ENCODE peak calls at places on chromosomes 12 and 14, in nine cellular contexts. One of them, this sample, is unnamed.
A peak's percentile ranks its signal among the peaks of the same experiment; 100 is the strongest.

GRCh38 chr12:115404761-115405470 is 720.9 kb upstream of the TBX3 start:
- DNase-seq in glutamatergic neuron: no peak
- DNase-seq in NCI-H1417 treated with DMSO at 0.1 percent for 48 hours: no peak
- DNase-seq in AML-193: no peak
- DNase-seq in AG09309: peak; percentile 81
- DNase-seq in HTR-8/SVneo: peak; percentile 64
- DNase-seq in fibroblast of pulmonary artery: peak; percentile 88
- DNase-seq in stimulated activated CD4-positive, alpha-beta T cell treated with anti-CD3 and anti-CD28 coated beads, TNF-alpha, amount 100 ng/mL, for 48 hours: no peak
- DNase-seq in Calu3: no peak
- DNase-seq in this sample: peak; percentile 47

GRCh38 chr12:52155048-52155868 is 36.6 kb downstream of the KRT80 start:
- DNase-seq in stimulated activated CD4-positive, alpha-beta T cell treated with anti-CD3 and anti-CD28 coated beads, TNF-alpha, amount 100 ng/mL, for 48 hours: no peak
- DNase-seq in AML-193: no peak
- DNase-seq in AG09309: no peak
- DNase-seq in glutamatergic neuron: no peak
- DNase-seq in Calu3: peak; percentile 47
- DNase-seq in NCI-H1417 treated with DMSO at 0.1 percent for 48 hours: no peak
- DNase-seq in HTR-8/SVneo: no peak
- DNase-seq in fibroblast of pulmonary artery: peak; percentile 48
- DNase-seq in this sample: peak; percentile 32

GRCh38 chr12:122080149-122081107 is 1.9 kb downstream of the MLXIP start:
- DNase-seq in AML-193: peak; percentile 91
- DNase-seq in stimulated activated CD4-positive, alpha-beta T cell treated with anti-CD3 and anti-CD28 coated beads, TNF-alpha, amount 100 ng/mL, for 48 hours: no peak
- DNase-seq in NCI-H1417 treated with DMSO at 0.1 percent for 48 hours: no peak
- DNase-seq in glutamatergic neuron: no peak
- DNase-seq in Calu3: peak; percentile 71
- DNase-seq in HTR-8/SVneo: peak; percentile 71
- DNase-seq in fibroblast of pulmonary artery: peak; percentile 94
- DNase-seq in AG09309: peak; percentile 64
- DNase-seq in this sample: peak; percentile 87

GRCh38 chr12:1552978-1553471 is 41.4 kb downstream of the FBXL14 start:
- DNase-seq in glutamatergic neuron: no peak
- DNase-seq in AG09309: peak; percentile 97
- DNase-seq in HTR-8/SVneo: no peak
- DNase-seq in fibroblast of pulmonary artery: no peak
- DNase-seq in NCI-H1417 treated with DMSO at 0.1 percent for 48 hours: no peak
- DNase-seq in AML-193: no peak
- DNase-seq in Calu3: no peak
- DNase-seq in stimulated activated CD4-positive, alpha-beta T cell treated with anti-CD3 and anti-CD28 coated beads, TNF-alpha, amount 100 ng/mL, for 48 hours: no peak
- DNase-seq in this sample: no peak

GRCh38 chr12:95721320-95721719 is 69.2 kb downstream of the NTN4 start:
- DNase-seq in AML-193: no peak
- DNase-seq in HTR-8/SVneo: no peak
- DNase-seq in NCI-H1417 treated with DMSO at 0.1 percent for 48 hours: no peak
- DNase-seq in AG09309: no peak
- DNase-seq in glutamatergic neuron: no peak
- DNase-seq in fibroblast of pulmonary artery: no peak
- DNase-seq in Calu3: no peak
- DNase-seq in stimulated activated CD4-positive, alpha-beta T cell treated with anti-CD3 and anti-CD28 coated beads, TNF-alpha, amount 100 ng/mL, for 48 hours: no peak
- DNase-seq in this sample: no peak

GRCh38 chr12:62252576-62252975 is 7.6 kb upstream of the USP15 start:
- DNase-seq in AML-193: no peak
- DNase-seq in NCI-H1417 treated with DMSO at 0.1 percent for 48 hours: no peak
- DNase-seq in HTR-8/SVneo: no peak
- DNase-seq in AG09309: no peak
- DNase-seq in Calu3: no peak
- DNase-seq in glutamatergic neuron: no peak
- DNase-seq in fibroblast of pulmonary artery: no peak
- DNase-seq in stimulated activated CD4-positive, alpha-beta T cell treated with anti-CD3 and anti-CD28 coated beads, TNF-alpha, amount 100 ng/mL, for 48 hours: no peak
- DNase-seq in this sample: no peak

GRCh38 chr12:47705571-47706425 is at the start of gene RPAP3:
- DNase-seq in AG09309: peak; percentile 56
- DNase-seq in AML-193: peak; percentile 90
- DNase-seq in NCI-H1417 treated with DMSO at 0.1 percent for 48 hours: peak; percentile 65
- DNase-seq in glutamatergic neuron: peak; percentile 99
- DNase-seq in HTR-8/SVneo: peak; percentile 90
- DNase-seq in fibroblast of pulmonary artery: peak; percentile 91
- DNase-seq in Calu3: peak; percentile 95
- DNase-seq in stimulated activated CD4-positive, alpha-beta T cell treated with anti-CD3 and anti-CD28 coated beads, TNF-alpha, amount 100 ng/mL, for 48 hours: peak; percentile 99
- DNase-seq in this sample: peak; percentile 86

GRCh38 chr12:124975276-124975675 is 13.7 kb downstream of the DHX37 start:
- DNase-seq in Calu3: no peak
- DNase-seq in fibroblast of pulmonary artery: no peak
- DNase-seq in AG09309: no peak
- DNase-seq in NCI-H1417 treated with DMSO at 0.1 percent for 48 hours: no peak
- DNase-seq in AML-193: no peak
- DNase-seq in glutamatergic neuron: no peak
- DNase-seq in HTR-8/SVneo: no peak
- DNase-seq in stimulated activated CD4-positive, alpha-beta T cell treated with anti-CD3 and anti-CD28 coated beads, TNF-alpha, amount 100 ng/mL, for 48 hours: no peak
- DNase-seq in this sample: no peak

GRCh38 chr12:109130755-109131521 is 14.6 kb downstream of the ACACB start:
- DNase-seq in AML-193: no peak
- DNase-seq in AG09309: no peak
- DNase-seq in NCI-H1417 treated with DMSO at 0.1 percent for 48 hours: no peak
- DNase-seq in fibroblast of pulmonary artery: no peak
- DNase-seq in glutamatergic neuron: peak; percentile 44
- DNase-seq in Calu3: no peak
- DNase-seq in stimulated activated CD4-positive, alpha-beta T cell treated with anti-CD3 and anti-CD28 coated beads, TNF-alpha, amount 100 ng/mL, for 48 hours: no peak
- DNase-seq in HTR-8/SVneo: peak; percentile 33
- DNase-seq in this sample: no peak

GRCh38 chr14:61396694-61397093 is 75.3 kb downstream of the PRKCH start:
- DNase-seq in glutamatergic neuron: no peak
- DNase-seq in HTR-8/SVneo: no peak
- DNase-seq in NCI-H1417 treated with DMSO at 0.1 percent for 48 hours: no peak
- DNase-seq in AG09309: no peak
- DNase-seq in stimulated activated CD4-positive, alpha-beta T cell treated with anti-CD3 and anti-CD28 coated beads, TNF-alpha, amount 100 ng/mL, for 48 hours: no peak
- DNase-seq in AML-193: no peak
- DNase-seq in fibroblast of pulmonary artery: no peak
- DNase-seq in Calu3: no peak
- DNase-seq in this sample: no peak

GRCh38 chr12:63779498-63780481 is at the start of gene RXYLT1:
- DNase-seq in glutamatergic neuron: peak; percentile 92
- DNase-seq in stimulated activated CD4-positive, alpha-beta T cell treated with anti-CD3 and anti-CD28 coated beads, TNF-alpha, amount 100 ng/mL, for 48 hours: peak; percentile 82
- DNase-seq in NCI-H1417 treated with DMSO at 0.1 percent for 48 hours: peak; percentile 47
- DNase-seq in HTR-8/SVneo: peak; percentile 90
- DNase-seq in Calu3: peak; percentile 89
- DNase-seq in AML-193: peak; percentile 66
- DNase-seq in fibroblast of pulmonary artery: peak; percentile 77
- DNase-seq in AG09309: peak; percentile 16
- DNase-seq in this sample: peak; percentile 53

GRCh38 chr12:4143909-4144308 is 129.7 kb upstream of the CCND2 start:
- DNase-seq in fibroblast of pulmonary artery: no peak
- DNase-seq in AG09309: no peak
- DNase-seq in Calu3: peak; percentile 17
- DNase-seq in NCI-H1417 treated with DMSO at 0.1 percent for 48 hours: no peak
- DNase-seq in AML-193: no peak
- DNase-seq in glutamatergic neuron: no peak
- DNase-seq in HTR-8/SVneo: no peak
- DNase-seq in stimulated activated CD4-positive, alpha-beta T cell treated with anti-CD3 and anti-CD28 coated beads, TNF-alpha, amount 100 ng/mL, for 48 hours: no peak
- DNase-seq in this sample: no peak

GRCh38 chr12:70052931-70053497 is 190.2 kb upstream of the CNOT2 start:
- DNase-seq in glutamatergic neuron: no peak
- DNase-seq in fibroblast of pulmonary artery: peak; percentile 97
- DNase-seq in Calu3: peak; percentile 77
- DNase-seq in stimulated activated CD4-positive, alpha-beta T cell treated with anti-CD3 and anti-CD28 coated beads, TNF-alpha, amount 100 ng/mL, for 48 hours: no peak
- DNase-seq in NCI-H1417 treated with DMSO at 0.1 percent for 48 hours: no peak
- DNase-seq in AG09309: peak; percentile 39
- DNase-seq in AML-193: peak; percentile 79
- DNase-seq in HTR-8/SVneo: peak; percentile 56
- DNase-seq in this sample: peak; percentile 82

GRCh38 chr14:74913986-74914573 is 9.0 kb downstream of the RPS6KL1 start:
- DNase-seq in NCI-H1417 treated with DMSO at 0.1 percent for 48 hours: no peak
- DNase-seq in fibroblast of pulmonary artery: peak; percentile 85
- DNase-seq in AG09309: peak; percentile 37
- DNase-seq in Calu3: peak; percentile 62
- DNase-seq in stimulated activated CD4-positive, alpha-beta T cell treated with anti-CD3 and anti-CD28 coated beads, TNF-alpha, amount 100 ng/mL, for 48 hours: no peak
- DNase-seq in glutamatergic neuron: peak; percentile 64
- DNase-seq in HTR-8/SVneo: peak; percentile 95
- DNase-seq in AML-193: peak; percentile 5
- DNase-seq in this sample: peak; percentile 66

GRCh38 chr12:126481688-126482087 is 1416.5 kb downstream of the AACS start:
- DNase-seq in AML-193: no peak
- DNase-seq in AG09309: no peak
- DNase-seq in NCI-H1417 treated with DMSO at 0.1 percent for 48 hours: no peak
- DNase-seq in HTR-8/SVneo: no peak
- DNase-seq in glutamatergic neuron: no peak
- DNase-seq in stimulated activated CD4-positive, alpha-beta T cell treated with anti-CD3 and anti-CD28 coated beads, TNF-alpha, amount 100 ng/mL, for 48 hours: no peak
- DNase-seq in Calu3: no peak
- DNase-seq in fibroblast of pulmonary artery: no peak
- DNase-seq in this sample: no peak

GRCh38 chr12:65606008-65606766 is 218.1 kb upstream of the HMGA2 start:
- DNase-seq in AG09309: no peak
- DNase-seq in glutamatergic neuron: no peak
- DNase-seq in NCI-H1417 treated with DMSO at 0.1 percent for 48 hours: no peak
- DNase-seq in stimulated activated CD4-positive, alpha-beta T cell treated with anti-CD3 and anti-CD28 coated beads, TNF-alpha, amount 100 ng/mL, for 48 hours: no peak
- DNase-seq in HTR-8/SVneo: no peak
- DNase-seq in fibroblast of pulmonary artery: no peak
- DNase-seq in Calu3: no peak
- DNase-seq in AML-193: no peak
- DNase-seq in this sample: no peak

GRCh38 chr12:13727707-13728147 is 253.7 kb downstream of the GRIN2B start:
- DNase-seq in NCI-H1417 treated with DMSO at 0.1 percent for 48 hours: no peak
- DNase-seq in stimulated activated CD4-positive, alpha-beta T cell treated with anti-CD3 and anti-CD28 coated beads, TNF-alpha, amount 100 ng/mL, for 48 hours: no peak
- DNase-seq in fibroblast of pulmonary artery: no peak
- DNase-seq in HTR-8/SVneo: no peak
- DNase-seq in glutamatergic neuron: no peak
- DNase-seq in Calu3: no peak
- DNase-seq in AG09309: no peak
- DNase-seq in AML-193: no peak
- DNase-seq in this sample: no peak

GRCh38 chr14:31881531-31882310 is 195.4 kb upstream of the ARHGAP5 start:
- DNase-seq in glutamatergic neuron: no peak
- DNase-seq in AG09309: no peak
- DNase-seq in Calu3: no peak
- DNase-seq in stimulated activated CD4-positive, alpha-beta T cell treated with anti-CD3 and anti-CD28 coated beads, TNF-alpha, amount 100 ng/mL, for 48 hours: no peak
- DNase-seq in AML-193: no peak
- DNase-seq in fibroblast of pulmonary artery: peak; percentile 27
- DNase-seq in HTR-8/SVneo: no peak
- DNase-seq in NCI-H1417 treated with DMSO at 0.1 percent for 48 hours: no peak
- DNase-seq in this sample: no peak

GRCh38 chr12:25728196-25728595 is 175.1 kb upstream of the LMNTD1 start:
- DNase-seq in fibroblast of pulmonary artery: no peak
- DNase-seq in stimulated activated CD4-positive, alpha-beta T cell treated with anti-CD3 and anti-CD28 coated beads, TNF-alpha, amount 100 ng/mL, for 48 hours: no peak
- DNase-seq in glutamatergic neuron: no peak
- DNase-seq in HTR-8/SVneo: no peak
- DNase-seq in NCI-H1417 treated with DMSO at 0.1 percent for 48 hours: no peak
- DNase-seq in AML-193: no peak
- DNase-seq in Calu3: no peak
- DNase-seq in AG09309: no peak
- DNase-seq in this sample: no peak

GRCh38 chr12:87074801-87075200 is 818.6 kb upstream of the MGAT4C start:
- DNase-seq in Calu3: no peak
- DNase-seq in stimulated activated CD4-positive, alpha-beta T cell treated with anti-CD3 and anti-CD28 coated beads, TNF-alpha, amount 100 ng/mL, for 48 hours: no peak
- DNase-seq in NCI-H1417 treated with DMSO at 0.1 percent for 48 hours: no peak
- DNase-seq in HTR-8/SVneo: no peak
- DNase-seq in fibroblast of pulmonary artery: no peak
- DNase-seq in glutamatergic neuron: no peak
- DNase-seq in AML-193: no peak
- DNase-seq in AG09309: peak; percentile 1
- DNase-seq in this sample: no peak

GRCh38 chr12:11668611-11669010 is 19.1 kb downstream of the ETV6 start:
- DNase-seq in fibroblast of pulmonary artery: no peak
- DNase-seq in AML-193: no peak
- DNase-seq in AG09309: no peak
- DNase-seq in HTR-8/SVneo: no peak
- DNase-seq in Calu3: no peak
- DNase-seq in NCI-H1417 treated with DMSO at 0.1 percent for 48 hours: no peak
- DNase-seq in stimulated activated CD4-positive, alpha-beta T cell treated with anti-CD3 and anti-CD28 coated beads, TNF-alpha, amount 100 ng/mL, for 48 hours: no peak
- DNase-seq in glutamatergic neuron: no peak
- DNase-seq in this sample: no peak

GRCh38 chr12:132837693-132838463 is 9.2 kb upstream of the GOLGA3 start:
- DNase-seq in fibroblast of pulmonary artery: no peak
- DNase-seq in stimulated activated CD4-positive, alpha-beta T cell treated with anti-CD3 and anti-CD28 coated beads, TNF-alpha, amount 100 ng/mL, for 48 hours: no peak
- DNase-seq in HTR-8/SVneo: no peak
- DNase-seq in NCI-H1417 treated with DMSO at 0.1 percent for 48 hours: no peak
- DNase-seq in AML-193: no peak
- DNase-seq in AG09309: no peak
- DNase-seq in Calu3: no peak
- DNase-seq in glutamatergic neuron: no peak
- DNase-seq in this sample: no peak

GRCh38 chr12:52949413-52950331 is 754 bp downstream of the KRT18 start:
- DNase-seq in AG09309: no peak
- DNase-seq in AML-193: no peak
- DNase-seq in stimulated activated CD4-positive, alpha-beta T cell treated with anti-CD3 and anti-CD28 coated beads, TNF-alpha, amount 100 ng/mL, for 48 hours: no peak
- DNase-seq in NCI-H1417 treated with DMSO at 0.1 percent for 48 hours: peak; percentile 27
- DNase-seq in glutamatergic neuron: no peak
- DNase-seq in fibroblast of pulmonary artery: peak; percentile 94
- DNase-seq in Calu3: peak; percentile 83
- DNase-seq in HTR-8/SVneo: peak; percentile 93
- DNase-seq in this sample: no peak

GRCh38 chr14:72666610-72667009 is 227.3 kb downstream of the DPF3 start:
- DNase-seq in AML-193: no peak
- DNase-seq in NCI-H1417 treated with DMSO at 0.1 percent for 48 hours: no peak
- DNase-seq in stimulated activated CD4-positive, alpha-beta T cell treated with anti-CD3 and anti-CD28 coated beads, TNF-alpha, amount 100 ng/mL, for 48 hours: no peak
- DNase-seq in HTR-8/SVneo: peak; percentile 82
- DNase-seq in AG09309: peak; percentile 46
- DNase-seq in fibroblast of pulmonary artery: peak; percentile 68
- DNase-seq in Calu3: no peak
- DNase-seq in glutamatergic neuron: no peak
- DNase-seq in this sample: no peak

GRCh38 chr14:105899657-105900397 is 373.4 kb downstream of the TMEM121 start:
- DNase-seq in AG09309: no peak
- DNase-seq in AML-193: no peak
- DNase-seq in HTR-8/SVneo: no peak
- DNase-seq in Calu3: no peak
- DNase-seq in glutamatergic neuron: no peak
- DNase-seq in stimulated activated CD4-positive, alpha-beta T cell treated with anti-CD3 and anti-CD28 coated beads, TNF-alpha, amount 100 ng/mL, for 48 hours: no peak
- DNase-seq in NCI-H1417 treated with DMSO at 0.1 percent for 48 hours: no peak
- DNase-seq in fibroblast of pulmonary artery: no peak
- DNase-seq in this sample: no peak